ENCODE peak calls at places on chromosomes 7 and 10, in seven cellular contexts. One of them, this sample, is unnamed.

GRCh38 chr7:101108330-101108857 is 18.5 kb upstream of the SERPINE1 start:
- DNase-seq in cardiac muscle cell: peak; percentile 78
- DNase-seq in fibroblast of lung: peak; percentile 71
- DNase-seq in transverse colon: no peak
- DNase-seq in fibroblast of mammary gland: peak; percentile 64
- DNase-seq in thoracic aorta: no peak
- DNase-seq in cardiac fibroblast: peak; percentile 75
- DNase-seq in this sample: no peak

GRCh38 chr10:1120761-1121160 is 64.6 kb downstream of the WDR37 start:
- DNase-seq in fibroblast of lung: no peak
- DNase-seq in cardiac muscle cell: no peak
- DNase-seq in thoracic aorta: no peak
- DNase-seq in fibroblast of mammary gland: no peak
- DNase-seq in transverse colon: no peak
- DNase-seq in cardiac fibroblast: no peak
- DNase-seq in this sample: no peak

GRCh38 chr7:83941300-83941699 is 253.3 kb downstream of the SEMA3A start:
- DNase-seq in fibroblast of mammary gland: no peak
- DNase-seq in transverse colon: no peak
- DNase-seq in thoracic aorta: no peak
- DNase-seq in cardiac fibroblast: no peak
- DNase-seq in fibroblast of lung: no peak
- DNase-seq in cardiac muscle cell: no peak
- DNase-seq in this sample: no peak

GRCh38 chr10:62454696-62455451 is 80.7 kb downstream of the ZNF365 start:
- DNase-seq in transverse colon: no peak
- DNase-seq in thoracic aorta: no peak
- DNase-seq in cardiac fibroblast: peak; percentile 61
- DNase-seq in cardiac muscle cell: peak; percentile 77
- DNase-seq in fibroblast of lung: peak; percentile 46
- DNase-seq in fibroblast of mammary gland: peak; percentile 57
- DNase-seq in this sample: no peak

GRCh38 chr7:148772297-148773089 is 73.8 kb downstream of the CUL1 start:
- DNase-seq in transverse colon: no peak
- DNase-seq in fibroblast of lung: peak; percentile 87
- DNase-seq in thoracic aorta: no peak
- DNase-seq in fibroblast of mammary gland: peak; percentile 95
- DNase-seq in cardiac fibroblast: peak; percentile 63
- DNase-seq in cardiac muscle cell: peak; percentile 64
- DNase-seq in this sample: peak; percentile 84

GRCh38 chr7:24227068-24227467 is 56.9 kb upstream of the NPY start:
- DNase-seq in fibroblast of mammary gland: no peak
- DNase-seq in cardiac muscle cell: no peak
- DNase-seq in fibroblast of lung: no peak
- DNase-seq in cardiac fibroblast: no peak
- DNase-seq in thoracic aorta: no peak
- DNase-seq in transverse colon: no peak
- DNase-seq in this sample: no peak

GRCh38 chr10:133471300-133472109 is 17.8 kb downstream of the SCART1 start:
- DNase-seq in cardiac fibroblast: no peak
- DNase-seq in thoracic aorta: no peak
- DNase-seq in fibroblast of mammary gland: no peak
- DNase-seq in fibroblast of lung: no peak
- DNase-seq in cardiac muscle cell: no peak
- DNase-seq in transverse colon: no peak
- DNase-seq in this sample: no peak

GRCh38 chr7:55060085-55060484 is 41.3 kb downstream of the EGFR start:
- DNase-seq in transverse colon: no peak
- DNase-seq in fibroblast of mammary gland: no peak
- DNase-seq in cardiac fibroblast: no peak
- DNase-seq in fibroblast of lung: no peak
- DNase-seq in cardiac muscle cell: no peak
- DNase-seq in thoracic aorta: no peak
- DNase-seq in this sample: no peak

GRCh38 chr7:141697211-141697871 is 4.6 kb downstream of the DENND11 start:
- DNase-seq in fibroblast of lung: no peak
- DNase-seq in cardiac muscle cell: no peak
- DNase-seq in transverse colon: no peak
- DNase-seq in thoracic aorta: no peak
- DNase-seq in fibroblast of mammary gland: peak; percentile 63
- DNase-seq in cardiac fibroblast: no peak
- DNase-seq in this sample: peak; percentile 11

GRCh38 chr7:86844608-86845007 is 200.9 kb downstream of the GRM3 start:
- DNase-seq in fibroblast of mammary gland: no peak
- DNase-seq in cardiac fibroblast: no peak
- DNase-seq in cardiac muscle cell: no peak
- DNase-seq in thoracic aorta: no peak
- DNase-seq in fibroblast of lung: no peak
- DNase-seq in transverse colon: no peak
- DNase-seq in this sample: no peak

GRCh38 chr7:51234139-51234538 is 82.5 kb downstream of the COBL start:
- DNase-seq in cardiac fibroblast: no peak
- DNase-seq in cardiac muscle cell: no peak
- DNase-seq in transverse colon: no peak
- DNase-seq in fibroblast of lung: no peak
- DNase-seq in thoracic aorta: no peak
- DNase-seq in fibroblast of mammary gland: no peak
- DNase-seq in this sample: no peak

GRCh38 chr10:112768121-112768520 is 181.9 kb upstream of the TCF7L2 start:
- DNase-seq in cardiac fibroblast: no peak
- DNase-seq in fibroblast of lung: no peak
- DNase-seq in transverse colon: no peak
- DNase-seq in fibroblast of mammary gland: no peak
- DNase-seq in thoracic aorta: no peak
- DNase-seq in cardiac muscle cell: no peak
- DNase-seq in this sample: no peak

GRCh38 chr10:12589271-12589670 is 239.9 kb downstream of the CAMK1D start:
- DNase-seq in transverse colon: no peak
- DNase-seq in fibroblast of mammary gland: no peak
- DNase-seq in cardiac muscle cell: no peak
- DNase-seq in cardiac fibroblast: no peak
- DNase-seq in fibroblast of lung: no peak
- DNase-seq in thoracic aorta: no peak
- DNase-seq in this sample: no peak

GRCh38 chr7:79949778-79950177 is 184.9 kb upstream of the GNAI1 start:
- DNase-seq in fibroblast of lung: no peak
- DNase-seq in transverse colon: no peak
- DNase-seq in cardiac muscle cell: no peak
- DNase-seq in fibroblast of mammary gland: no peak
- DNase-seq in cardiac fibroblast: no peak
- DNase-seq in thoracic aorta: no peak
- DNase-seq in this sample: no peak

GRCh38 chr10:3248526-3249255 is 76.1 kb upstream of the PITRM1 start:
- DNase-seq in fibroblast of mammary gland: peak; percentile 95
- DNase-seq in transverse colon: no peak
- DNase-seq in thoracic aorta: no peak
- DNase-seq in fibroblast of lung: peak; percentile 92
- DNase-seq in cardiac muscle cell: peak; percentile 85
- DNase-seq in cardiac fibroblast: peak; percentile 83
- DNase-seq in this sample: peak; percentile 79

GRCh38 chr7:101303102-101303701 is 18.4 kb downstream of the IFT22 start:
- DNase-seq in fibroblast of lung: no peak
- DNase-seq in thoracic aorta: no peak
- DNase-seq in transverse colon: no peak
- DNase-seq in cardiac muscle cell: peak; percentile 19
- DNase-seq in cardiac fibroblast: no peak
- DNase-seq in fibroblast of mammary gland: no peak
- DNase-seq in this sample: no peak

GRCh38 chr7:75054744-75055527 is 18.7 kb downstream of the RCC1L start:
- DNase-seq in thoracic aorta: peak; percentile 56
- DNase-seq in cardiac muscle cell: peak; percentile 95
- DNase-seq in fibroblast of mammary gland: peak; percentile 91
- DNase-seq in fibroblast of lung: peak; percentile 93
- DNase-seq in cardiac fibroblast: peak; percentile 92
- DNase-seq in transverse colon: no peak
- DNase-seq in this sample: peak; percentile 70

GRCh38 chr10:130904676-130905075 is 406.8 kb downstream of the TCERG1L start:
- DNase-seq in transverse colon: no peak
- DNase-seq in cardiac fibroblast: no peak
- DNase-seq in fibroblast of mammary gland: no peak
- DNase-seq in cardiac muscle cell: no peak
- DNase-seq in fibroblast of lung: no peak
- DNase-seq in thoracic aorta: no peak
- DNase-seq in this sample: no peak

GRCh38 chr7:16982640-16983103 is 100.9 kb upstream of the AGR3 start:
- DNase-seq in fibroblast of mammary gland: peak; percentile 71
- DNase-seq in thoracic aorta: no peak
- DNase-seq in cardiac muscle cell: peak; percentile 77
- DNase-seq in transverse colon: peak; percentile 14
- DNase-seq in cardiac fibroblast: peak; percentile 78
- DNase-seq in fibroblast of lung: peak; percentile 76
- DNase-seq in this sample: no peak

GRCh38 chr10:13298748-13299436 is 972 bp downstream of the PHYH start:
- DNase-seq in thoracic aorta: no peak
- DNase-seq in transverse colon: no peak
- DNase-seq in fibroblast of mammary gland: no peak
- DNase-seq in fibroblast of lung: no peak
- DNase-seq in cardiac muscle cell: no peak
- DNase-seq in cardiac fibroblast: no peak
- DNase-seq in this sample: no peak

DNA sequence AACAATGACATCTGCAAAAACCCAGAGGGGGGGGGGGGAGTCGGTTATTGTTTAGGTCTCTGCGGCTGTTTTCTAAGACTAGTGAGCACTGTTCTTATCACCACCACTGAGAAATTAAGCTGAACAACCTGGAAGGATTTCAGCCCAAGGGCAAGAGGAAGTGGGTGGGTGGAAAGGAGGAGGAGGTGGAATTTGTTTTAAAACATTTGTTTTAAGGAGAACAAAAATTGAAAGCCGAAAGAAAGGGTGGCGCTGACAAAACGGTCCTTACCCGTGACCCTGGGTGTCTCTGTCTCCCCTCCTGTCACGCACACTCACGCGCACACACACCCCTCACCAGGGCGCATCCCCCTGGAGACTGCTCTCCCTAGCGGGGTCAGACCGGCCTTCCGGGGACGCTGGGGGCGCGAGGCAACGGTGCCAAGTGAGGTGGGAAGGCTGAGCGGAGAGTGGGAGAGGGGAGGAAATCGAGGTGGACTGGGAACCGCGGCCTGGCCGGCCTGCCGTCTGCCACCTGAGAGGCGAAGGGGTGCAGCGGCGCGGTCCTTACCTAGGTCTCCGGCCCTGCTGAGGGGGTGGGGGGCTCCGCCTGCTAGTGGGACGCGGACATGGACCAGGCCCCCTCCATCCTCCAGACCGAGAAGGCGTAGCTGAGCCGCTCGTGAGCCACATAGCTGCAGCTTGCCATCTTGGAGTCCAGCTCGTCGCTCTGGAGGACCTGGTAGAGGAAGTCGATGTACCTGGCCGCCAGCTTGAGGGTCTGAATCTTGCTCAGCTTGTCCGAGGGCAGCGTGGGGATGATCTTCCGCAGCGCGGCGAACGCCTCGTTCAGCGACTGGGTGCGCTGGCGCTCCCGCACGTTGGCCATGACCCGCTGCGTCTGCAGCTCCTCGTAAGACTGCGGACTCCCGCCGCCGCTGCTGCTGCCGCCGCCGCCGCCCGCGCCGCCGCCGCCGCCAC is 1.0 kb downstream of the TWIST1 start:
- DNase-seq in fibroblast of lung: peak; percentile 30
- DNase-seq in cardiac fibroblast: peak; percentile 68
- DNase-seq in cardiac muscle cell: peak; percentile 72
- DNase-seq in thoracic aorta: no peak
- DNase-seq in fibroblast of mammary gland: peak; percentile 48
- DNase-seq in transverse colon: no peak
- DNase-seq in this sample: no peak
- H3K4me3 ChIP-seq in fibroblast of lung: peak overlapping the region; percentile 70
- H3K4me3 ChIP-seq in cardiac fibroblast: peak overlapping the region; percentile 86
- H3K4me3 ChIP-seq in cardiac muscle cell: peak overlapping the region; percentile 85
- H3K4me3 ChIP-seq in thoracic aorta: peak overlapping the region; percentile 92
- H3K4me3 ChIP-seq in fibroblast of mammary gland: peak overlapping the region; percentile 97
- H3K4me3 ChIP-seq in transverse colon: peak overlapping the region; percentile 71
- H3K4me3 ChIP-seq in this sample: peak overlapping the region; percentile 94

GRCh38 chr7:96449094-96449493 is 127.2 kb upstream of the SLC25A13 start:
- DNase-seq in fibroblast of mammary gland: no peak
- DNase-seq in transverse colon: no peak
- DNase-seq in cardiac fibroblast: no peak
- DNase-seq in cardiac muscle cell: no peak
- DNase-seq in fibroblast of lung: no peak
- DNase-seq in thoracic aorta: no peak
- DNase-seq in this sample: no peak
- TF ChIP-seq CTCF in fibroblast of mammary gland: no peak
- TF ChIP-seq CTCF in transverse colon: no peak
- TF ChIP-seq CTCF in cardiac fibroblast: no peak
- TF ChIP-seq CTCF in cardiac muscle cell: no peak
- TF ChIP-seq CTCF in fibroblast of lung: no peak
- TF ChIP-seq CTCF in thoracic aorta: no peak
- TF ChIP-seq CTCF in this sample: no peak

DNA sequence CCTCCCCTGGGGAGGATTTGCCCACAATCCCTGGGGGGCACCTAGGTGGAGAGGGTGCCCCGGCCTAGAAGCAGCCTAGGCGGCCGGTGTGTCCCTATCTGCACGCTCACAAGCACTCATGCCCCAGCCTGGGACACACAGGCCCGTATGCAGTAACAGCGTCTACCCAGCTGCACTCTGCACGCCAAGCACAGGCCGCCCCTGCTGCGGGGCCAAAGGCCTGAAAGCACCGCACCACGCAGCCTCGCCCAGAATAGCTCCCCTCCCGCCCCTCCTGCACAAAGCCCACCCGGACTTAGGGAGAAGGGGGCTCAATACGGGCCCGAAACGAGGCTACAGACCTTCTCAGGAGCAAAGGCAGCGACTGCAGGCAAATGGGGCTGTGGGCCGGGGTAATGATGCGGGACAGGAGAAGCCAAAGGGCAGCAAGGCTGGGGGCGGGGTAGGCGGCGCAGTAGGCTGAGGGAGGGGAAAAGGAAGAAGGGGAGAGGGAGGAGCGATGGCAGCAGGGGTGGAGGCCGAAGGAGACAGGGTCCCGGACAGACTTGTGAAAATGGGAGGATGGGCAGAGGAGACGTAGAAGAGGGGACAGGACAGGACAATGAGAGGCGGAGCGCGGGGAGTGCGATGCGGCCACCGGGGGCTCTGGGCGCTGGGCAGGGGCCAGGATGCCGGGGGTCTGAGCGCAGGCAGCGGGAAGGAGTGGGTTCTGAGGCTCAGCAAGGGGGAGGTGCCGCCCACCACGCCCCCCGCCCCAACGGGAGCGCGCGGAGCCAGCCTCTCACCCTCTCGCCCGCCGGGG is 544 bp downstream of the GPRIN2 start:
- DNase-seq in fibroblast of lung: no peak
- DNase-seq in fibroblast of mammary gland: no peak
- DNase-seq in thoracic aorta: peak; percentile 1
- DNase-seq in transverse colon: peak; percentile 55
- DNase-seq in cardiac fibroblast: no peak
- DNase-seq in cardiac muscle cell: no peak
- DNase-seq in this sample: no peak
- H3K4me3 ChIP-seq in fibroblast of lung: no peak overlapping the region
- H3K4me3 ChIP-seq in fibroblast of mammary gland: no peak overlapping the region
- H3K4me3 ChIP-seq in thoracic aorta: peak overlapping the region; percentile 69
- H3K4me3 ChIP-seq in transverse colon: peak overlapping the region; percentile 61
- H3K4me3 ChIP-seq in cardiac fibroblast: peak overlapping the region; percentile 9
- H3K4me3 ChIP-seq in cardiac muscle cell: peak overlapping the region; percentile 52
- H3K4me3 ChIP-seq in this sample: peak overlapping the region; percentile 27

DNA sequence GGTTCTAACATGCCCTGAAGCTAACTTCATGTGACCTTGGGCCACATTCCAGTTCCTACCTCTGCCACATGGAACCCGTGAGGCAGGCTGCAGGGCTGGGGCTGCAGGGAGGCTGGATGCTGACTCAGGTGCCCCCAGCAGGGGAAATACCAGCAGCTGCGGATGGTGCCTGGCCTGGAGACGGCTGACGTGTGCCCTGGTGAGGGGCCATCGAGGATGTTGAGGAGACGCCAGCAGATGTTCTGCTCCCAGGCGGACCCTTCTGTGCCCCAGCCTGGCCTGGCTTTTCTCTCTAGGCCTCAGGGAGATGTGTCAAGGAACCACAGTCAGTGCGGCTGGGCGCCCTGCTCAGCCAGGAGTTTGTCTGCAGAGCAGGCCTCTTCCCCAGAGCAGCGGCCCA is 8.8 kb downstream of the BAG3 start:
- DNase-seq in thoracic aorta: no peak
- DNase-seq in fibroblast of mammary gland: no peak
- DNase-seq in fibroblast of lung: no peak
- DNase-seq in transverse colon: no peak
- DNase-seq in cardiac muscle cell: no peak
- DNase-seq in cardiac fibroblast: no peak
- DNase-seq in this sample: no peak
- TF ChIP-seq CTCF in thoracic aorta: no peak
- TF ChIP-seq CTCF in fibroblast of mammary gland: no peak
- TF ChIP-seq CTCF in fibroblast of lung: no peak
- TF ChIP-seq CTCF in transverse colon: no peak
- TF ChIP-seq CTCF in cardiac muscle cell: no peak
- TF ChIP-seq CTCF in cardiac fibroblast: no peak
- TF ChIP-seq CTCF in this sample: no peak